ENCODE peak calls at places on chromosomes 6 and 20, in five cellular contexts. S, D, M, V and X are unnamed samples.

GRCh38 chr20:9377007-9377406 is 137.4 kb upstream of the LAMP5 start:
- DNase-seq in V (no peak), S (no peak), D (no peak), M (no peak), X (no peak)

GRCh38 chr6:33708516-33709204 is 2.8 kb downstream of the UQCC2 start:
- DNase-seq in S (no peak), M (no peak), V (no peak), D (no peak), X (no peak)

GRCh38 chr20:49909499-49910339 is 5.6 kb downstream of the SPATA2 start:
- DNase-seq in M (no peak), V (no peak), D (peak; percentile 51), S (peak; percentile 75), X (peak; percentile 52)

GRCh38 chr6:121305957-121306607 is 28.2 kb downstream of the TBC1D32 start:
- DNase-seq in D (peak; percentile 52), V (peak; percentile 27), M (no peak), S (peak; percentile 38), X (peak; percentile 59)

GRCh38 chr20:9503530-9504251 is 10.7 kb upstream of the LAMP5 start:
- DNase-seq in S (peak; percentile 13), V (no peak), D (peak; percentile 4), M (no peak), X (no peak)

GRCh38 chr20:24842591-24843442 is 106.3 kb upstream of the CST7 start:
- DNase-seq in M (peak; percentile 98), S (no peak), V (no peak), D (no peak), X (no peak)

GRCh38 chr6:127471379-127472255 is 12.4 kb upstream of the KIAA0408 start:
- DNase-seq in V (no peak), M (no peak), D (no peak), S (no peak), X (no peak)

GRCh38 chr6:30881987-30882763 is 2.1 kb upstream of the DDR1 start:
- DNase-seq in D (no peak), M (no peak), V (peak; percentile 15), S (no peak), X (no peak)

GRCh38 chr6:135162678-135163439 is 18.2 kb upstream of the MYB start:
- DNase-seq in D (peak; percentile 86), S (peak; percentile 87), V (peak; percentile 50), M (no peak), X (peak; percentile 23)

GRCh38 chr20:60050193-60050960 is 92.2 kb downstream of the CDH26 start:
- DNase-seq in M (no peak), D (peak; percentile 4), V (no peak), S (no peak), X (peak; percentile 18)

GRCh38 chr20:2523919-2524434 is 12.4 kb upstream of the TMC2 start:
- DNase-seq in M (no peak), D (no peak), V (no peak), S (no peak), X (no peak)

GRCh38 chr6:26530203-26530602 is 8.0 kb upstream of the HMGN4 start:
- DNase-seq in V (no peak), M (no peak), S (no peak), D (no peak), X (no peak)

GRCh38 chr6:87118054-87118453 is 23.1 kb upstream of the CGA start:
- DNase-seq in D (no peak), M (no peak), V (no peak), S (no peak), X (peak; percentile 5)

GRCh38 chr6:170447561-170447930 is 105.6 kb downstream of the PSMB1 start:
- DNase-seq in D (no peak), M (no peak), S (no peak), V (no peak), X (no peak)

GRCh38 chr6:53496797-53497196 is 48.1 kb downstream of the GCLC start:
- DNase-seq in S (no peak), V (no peak), M (no peak), D (no peak), X (no peak)

GRCh38 chr6:33061987-33062386 is 11.5 kb downstream of the HLA-DPA1 start:
- DNase-seq in V (no peak), M (peak; percentile 62), D (peak; percentile 42), S (no peak), X (no peak)

GRCh38 chr6:75349262-75349984 is 64.8 kb upstream of the TMEM30A start:
- DNase-seq in V (peak; percentile 60), S (peak; percentile 61), D (peak; percentile 27), M (no peak), X (no peak)

GRCh38 chr20:5678769-5679168 is 71.4 kb upstream of the SHLD1 start:
- DNase-seq in V (no peak), D (no peak), S (no peak), M (no peak), X (no peak)

GRCh38 chr6:113540491-113540890 is 316.7 kb upstream of the MARCKS start:
- DNase-seq in S (no peak), V (no peak), D (no peak), M (no peak), X (no peak)

GRCh38 chr6:124928831-124929230 is 33.4 kb upstream of the RNF217 start:
- DNase-seq in S (no peak), M (no peak), V (no peak), D (no peak), X (no peak)

GRCh38 chr6:7424967-7425807 is 35.6 kb downstream of the RIOK1 start:
- DNase-seq in S (peak; percentile 36), D (peak; percentile 35), V (peak; percentile 34), M (no peak), X (peak; percentile 79)

GRCh38 chr6:56199956-56200355 is 47.4 kb downstream of the COL21A1 start:
- DNase-seq in S (no peak), V (no peak), D (no peak), M (no peak), X (no peak)

GRCh38 chr6:14128017-14128416 is 10.4 kb downstream of the CD83 start:
- DNase-seq in M (no peak), V (no peak), D (no peak), S (no peak), X (no peak)

GRCh38 chr20:63158845-63159244 is 57.1 kb downstream of the YTHDF1 start:
- DNase-seq in V (no peak), M (no peak), S (no peak), D (no peak), X (no peak)
- TF ChIP-seq FOXM1 in V (no peak), M (no peak), S (no peak), D (no peak), X (no peak)

DNA sequence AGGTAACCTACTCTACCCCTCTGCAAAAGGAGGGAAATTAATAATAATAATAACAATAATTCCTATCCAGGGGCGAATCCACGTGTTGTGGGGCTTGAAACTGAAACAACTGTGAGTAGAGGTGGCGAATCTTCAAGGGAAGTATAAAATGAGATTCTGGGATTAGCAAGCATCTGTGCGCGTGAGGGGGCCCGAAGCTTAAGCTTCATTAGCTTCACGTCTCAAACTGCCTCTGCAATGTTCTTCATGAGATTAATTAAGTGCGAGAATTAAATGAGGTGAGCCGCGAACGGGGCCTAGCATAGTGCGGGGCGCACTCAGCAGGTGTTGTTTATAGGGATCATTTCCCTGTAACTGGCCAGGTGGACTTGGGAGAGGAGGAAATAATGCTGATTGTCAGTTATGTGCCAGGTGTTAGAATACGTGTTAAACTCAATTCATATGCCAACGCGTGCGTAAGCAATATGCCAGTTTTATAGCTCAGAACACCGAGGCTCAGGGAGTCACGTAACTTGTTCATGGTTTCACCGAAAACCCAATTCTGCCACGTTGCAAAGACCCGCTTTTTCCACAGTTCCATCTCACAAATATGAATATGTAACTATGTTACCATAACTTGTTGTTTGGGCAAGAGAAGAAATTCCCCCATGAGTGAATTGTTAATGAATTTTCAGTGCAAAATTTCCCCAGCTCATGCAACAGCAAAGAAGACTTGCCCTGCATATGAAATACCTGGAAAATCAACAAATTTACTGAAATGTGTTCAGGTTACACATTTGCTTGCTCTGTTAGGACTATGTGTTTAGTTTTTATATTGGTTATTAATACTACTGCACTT is 30.3 kb downstream of the SF3B5 start:
- DNase-seq in V (no peak), D (no peak), M (peak; percentile 44), S (no peak), X (no peak)
- TF ChIP-seq FOXM1 in V (no peak), D (no peak), M (no peak), S (no peak), X (no peak)

GRCh38 chr6:41593451-41594238 is 44.6 kb upstream of the MDFI start:
- DNase-seq in S (no peak), D (no peak), V (no peak), M (no peak), X (no peak)

GRCh38 chr6:41594326-41594725 is 43.9 kb upstream of the MDFI start:
- DNase-seq in S (no peak), D (no peak), M (no peak), V (no peak), X (no peak)

GRCh38 chr6:41591122-41591521 is 44.9 kb downstream of the FOXP4 start:
- DNase-seq in D (no peak), V (no peak), M (no peak), S (no peak), X (no peak)

GRCh38 chr6:41589636-41590622 is 43.7 kb downstream of the FOXP4 start:
- DNase-seq in S (no peak), V (no peak), M (no peak), D (no peak), X (no peak)

DNA sequence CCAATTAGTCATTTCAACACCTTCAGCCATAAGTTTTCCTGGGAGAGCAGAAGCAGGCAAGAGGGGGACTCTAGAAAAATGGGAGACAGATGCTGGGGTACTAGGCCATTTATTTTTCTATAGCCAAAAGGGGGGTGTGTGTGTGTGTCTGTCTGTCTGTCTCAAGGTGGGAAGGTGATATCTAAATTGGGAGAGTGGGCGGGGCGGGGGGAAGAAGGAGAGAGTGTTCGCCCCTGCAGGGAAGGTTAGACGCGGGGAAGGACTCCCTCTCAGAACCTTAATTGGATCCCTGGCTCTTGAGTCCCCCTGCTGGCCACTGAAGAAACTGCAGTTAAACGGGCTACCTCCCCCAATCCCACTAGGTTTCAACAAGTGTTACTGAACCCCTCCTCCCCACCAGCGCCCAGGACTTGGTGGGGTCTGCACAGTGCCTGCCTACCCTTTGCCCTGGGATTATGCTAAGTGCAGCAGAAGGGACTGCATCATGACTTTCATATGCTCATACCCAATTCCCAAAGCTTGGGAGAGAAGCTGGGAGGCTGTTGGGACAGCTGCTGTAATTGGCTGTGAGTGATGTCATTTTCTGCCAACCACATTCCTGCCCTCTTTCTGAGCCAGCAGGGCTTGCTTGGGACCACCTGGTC is 45.8 kb downstream of the FOXP4 start:
- DNase-seq in M (peak; percentile 9), V (peak; percentile 92), D (peak; percentile 80), S (peak; percentile 85), X (peak; percentile 65)
- TF ChIP-seq FOXM1 in M (peak; percentile 53), V (no peak), D (no peak), S (no peak), X (no peak)

DNA sequence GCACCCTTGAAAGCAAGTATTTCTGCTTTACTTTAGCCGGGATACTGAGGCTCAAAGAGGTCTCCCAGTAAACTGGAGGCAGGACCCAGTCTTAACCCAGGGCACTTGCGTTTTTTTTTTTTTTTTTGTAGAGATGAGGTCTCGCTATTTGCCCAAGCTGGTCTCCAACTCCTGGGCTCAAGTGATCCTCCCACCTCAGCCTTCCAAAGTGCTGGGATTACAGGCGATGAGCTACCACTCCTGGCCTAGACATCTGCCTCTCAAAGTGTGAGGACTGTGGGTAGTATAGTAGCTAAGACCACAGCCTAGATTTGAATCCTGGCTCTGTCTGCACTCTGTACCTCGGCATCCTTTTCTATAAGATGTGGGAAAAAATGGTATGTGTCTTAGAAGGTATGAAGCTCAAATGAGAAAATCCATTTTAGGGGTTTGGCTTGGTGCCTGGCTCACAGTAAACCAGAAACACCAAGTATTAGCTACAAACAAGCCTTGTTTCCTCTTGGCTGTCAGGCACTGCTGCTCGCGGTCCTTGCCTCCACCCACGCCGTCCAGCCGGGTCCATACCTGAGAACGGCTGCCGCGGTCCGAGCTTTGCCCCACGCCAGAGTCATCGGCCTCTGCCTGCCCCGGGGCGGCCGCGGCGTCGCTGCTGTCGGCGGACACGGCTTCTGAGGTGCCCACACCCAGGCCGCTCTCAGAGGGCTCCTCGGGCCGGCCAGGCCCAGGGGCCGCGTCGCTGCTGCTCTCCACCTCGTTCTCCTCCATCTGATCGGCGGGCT is 1.2 kb downstream of the ZNF335 start:
- DNase-seq in M (no peak), V (peak; percentile 53), S (no peak), D (peak; percentile 53), X (no peak)
- TF ChIP-seq FOXM1 in M (no peak), V (no peak), S (no peak), D (no peak), X (no peak)